ENCODE peak calls at places on chromosomes 13 and 19, in six cellular contexts. C is spleen, A is lower lobe of right lung, L is adrenal gland, V is tibial nerve, U is neuronal stem cell. Y is an unnamed sample.

GRCh38 chr19:1457031-1457739 is 7.3 kb downstream of the APC2 start:
- DNase-seq in C (no peak), A (no peak), L (no peak), V (no peak), U (no peak), Y (no peak)

GRCh38 chr13:45367358-45367757 is 26.4 kb upstream of the TPT1 start:
- DNase-seq in C (peak; percentile 88), A (peak; percentile 70), L (peak; percentile 74), V (no peak), U (no peak), Y (no peak)

GRCh38 chr13:111201304-111201940 is 86.3 kb downstream of the ARHGEF7 start:
- DNase-seq in C (no peak), A (no peak), L (no peak), V (no peak), U (no peak), Y (no peak)

GRCh38 chr13:112007191-112007590 is 59.8 kb upstream of the SOX1 start:
- DNase-seq in C (no peak), A (no peak), L (no peak), V (no peak), U (no peak), Y (no peak)

GRCh38 chr13:64928704-64929499 is 2301.2 kb downstream of the PCDH9 start:
- DNase-seq in C (no peak), A (no peak), L (no peak), V (no peak), U (no peak), Y (no peak)

GRCh38 chr19:50190439-50190891 is 13.0 kb upstream of the MYH14 start:
- DNase-seq in C (no peak), A (no peak), L (no peak), V (no peak), U (no peak), Y (no peak)

GRCh38 chr13:97385146-97385545 is 48.8 kb upstream of the RAP2A start:
- DNase-seq in C (no peak), A (no peak), L (no peak), V (no peak), U (no peak), Y (no peak)

GRCh38 chr13:20716951-20717350 is 13.5 kb downstream of the IL17D start:
- DNase-seq in C (no peak), A (no peak), L (no peak), V (no peak), U (peak; percentile 70), Y (no peak)

GRCh38 chr19:31316201-31316951 is 32.9 kb downstream of the TSHZ3 start:
- DNase-seq in C (no peak), A (no peak), L (peak; percentile 34), V (no peak), U (peak; percentile 32), Y (no peak)

GRCh38 chr13:51764184-51765141 is 39.5 kb downstream of the DHRS12 start:
- DNase-seq in C (no peak), A (no peak), L (no peak), V (peak; percentile 59), U (no peak), Y (peak; percentile 34)

GRCh38 chr19:1935484-1936208 is 5.3 kb upstream of the CSNK1G2 start:
- DNase-seq in C (peak; percentile 87), A (no peak), L (peak; percentile 96), V (no peak), U (no peak), Y (peak; percentile 66)

GRCh38 chr19:7860902-7861618 is 13.1 kb downstream of the PRR36 start:
- DNase-seq in C (no peak), A (no peak), L (no peak), V (no peak), U (no peak), Y (no peak)

GRCh38 chr19:49591731-49592485 is 926 bp downstream of the PRR12 start:
- DNase-seq in C (peak; percentile 89), A (peak; percentile 66), L (peak; percentile 59), V (no peak), U (no peak), Y (no peak)

GRCh38 chr19:38769635-38770211 is 3.6 kb downstream of the LGALS7 start:
- DNase-seq in C (peak; percentile 99), A (peak; percentile 95), L (peak; percentile 83), V (peak; percentile 76), U (no peak), Y (peak; percentile 47)

GRCh38 chr13:109288151-109288709 is 498.2 kb downstream of the IRS2 start:
- DNase-seq in C (no peak), A (no peak), L (no peak), V (no peak), U (no peak), Y (no peak)

GRCh38 chr13:45779901-45780300 is 71.7 kb downstream of the SIAH3 start:
- DNase-seq in C (no peak), A (no peak), L (no peak), V (no peak), U (no peak), Y (no peak)

GRCh38 chr19:17357724-17358123 is 19.4 kb downstream of the PLVAP start:
- DNase-seq in C (peak; percentile 76), A (no peak), L (no peak), V (no peak), U (no peak), Y (no peak)

GRCh38 chr13:30477346-30478235 is 11.9 kb upstream of the HMGB1 start:
- DNase-seq in C (no peak), A (no peak), L (no peak), V (no peak), U (no peak), Y (no peak)

GRCh38 chr13:62122434-62122833 is 706.8 kb upstream of the PCDH20 start:
- DNase-seq in C (no peak), A (no peak), L (no peak), V (no peak), U (no peak), Y (no peak)

GRCh38 chr19:49056101-49056901 is 1.2 kb downstream of the CGB7 start:
- DNase-seq in C (peak; percentile 86), A (peak; percentile 70), L (peak; percentile 53), V (peak; percentile 25), U (peak; percentile 65), Y (no peak)

GRCh38 chr13:27228131-27228530 is 23.2 kb upstream of the RPL21 start:
- DNase-seq in C (no peak), A (no peak), L (no peak), V (no peak), U (no peak), Y (no peak)

DNA sequence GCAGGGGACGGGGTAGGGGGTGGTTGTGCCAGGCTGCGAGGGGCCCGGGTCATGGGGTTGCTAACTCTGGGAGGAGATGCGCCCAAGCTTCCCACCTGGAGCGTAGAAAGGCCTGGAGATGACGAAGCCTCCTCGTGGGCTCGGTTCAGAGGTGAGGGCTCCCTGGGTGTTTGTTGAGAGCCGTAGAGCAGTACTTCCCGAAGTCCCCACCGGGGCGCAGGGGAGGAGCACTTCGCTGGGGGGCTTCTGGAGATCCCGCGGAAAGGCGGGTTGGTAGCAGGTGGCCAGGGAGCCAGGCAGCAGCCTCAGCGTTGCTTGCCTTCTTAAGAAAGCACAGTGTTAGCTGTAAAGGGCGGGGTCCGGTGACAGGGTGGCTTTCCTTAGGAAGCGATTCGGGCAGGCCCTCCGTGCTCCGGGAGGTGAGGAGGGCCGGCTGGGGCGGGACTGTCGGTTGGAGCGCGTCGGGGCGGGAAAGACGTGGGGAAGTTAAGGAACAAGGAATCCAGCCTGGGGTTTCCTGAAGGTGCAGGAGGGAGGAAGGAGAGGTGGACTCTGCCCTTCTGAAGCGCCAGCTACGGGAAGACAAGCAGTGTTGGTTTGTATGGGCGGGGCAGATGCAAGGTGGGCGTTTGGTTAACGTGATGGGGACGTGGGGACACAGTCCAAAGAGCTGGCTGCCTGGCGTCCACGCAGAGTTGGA is 3.3 kb downstream of the VSTM2B start:
- DNase-seq in C (peak; percentile 40), A (no peak), L (no peak), V (no peak), U (peak; percentile 26), Y (no peak)
- H3K27ac ChIP-seq in C (no peak overlapping the region), A (no peak overlapping the region), L (no peak overlapping the region), V (no peak overlapping the region), U (no peak overlapping the region), Y (peak overlapping the region; percentile 66)

DNA sequence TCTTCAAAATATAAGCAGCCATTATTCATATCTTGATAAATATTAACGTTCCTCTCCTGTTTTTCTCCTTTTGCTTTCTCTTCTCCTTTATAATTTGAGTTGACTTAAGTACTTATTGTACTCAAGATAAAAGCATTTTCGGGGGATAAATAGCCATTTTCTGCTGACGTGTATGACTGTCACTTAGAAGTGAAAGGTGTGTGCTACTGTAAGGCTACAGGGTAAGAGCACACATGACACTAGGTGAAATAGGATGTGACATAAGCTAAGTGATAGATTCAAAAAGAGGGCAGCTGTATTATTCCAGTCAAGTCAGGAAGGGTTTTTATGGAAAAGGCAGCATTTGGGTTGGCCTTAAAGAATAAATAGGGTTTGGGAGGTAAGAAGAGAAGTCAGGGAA is 128.5 kb downstream of the GPC6 start:
- DNase-seq in C (no peak), A (no peak), L (no peak), V (no peak), U (no peak), Y (no peak)
- H3K27ac ChIP-seq in C (no peak overlapping the region), A (no peak overlapping the region), L (no peak overlapping the region), V (no peak overlapping the region), U (no peak overlapping the region), Y (no peak overlapping the region)

GRCh38 chr13:114112826-114113322 is 19.5 kb downstream of the RASA3 start:
- DNase-seq in C (peak; percentile 63), A (no peak), L (peak; percentile 4), V (peak; percentile 8), U (no peak), Y (no peak)

GRCh38 chr13:114109646-114110045 is 22.8 kb downstream of the RASA3 start:
- DNase-seq in C (peak; percentile 84), A (peak; percentile 49), L (peak; percentile 7), V (peak; percentile 35), U (no peak), Y (no peak)

GRCh38 chr13:114110091-114110829 is 22.2 kb downstream of the RASA3 start:
- DNase-seq in C (peak; percentile 93), A (peak; percentile 78), L (peak; percentile 17), V (peak; percentile 16), U (no peak), Y (no peak)

GRCh38 chr13:114112231-114112825 is 20.1 kb downstream of the RASA3 start:
- DNase-seq in C (peak; percentile 67), A (no peak), L (peak; percentile 4), V (peak; percentile 4), U (no peak), Y (no peak)

DNA sequence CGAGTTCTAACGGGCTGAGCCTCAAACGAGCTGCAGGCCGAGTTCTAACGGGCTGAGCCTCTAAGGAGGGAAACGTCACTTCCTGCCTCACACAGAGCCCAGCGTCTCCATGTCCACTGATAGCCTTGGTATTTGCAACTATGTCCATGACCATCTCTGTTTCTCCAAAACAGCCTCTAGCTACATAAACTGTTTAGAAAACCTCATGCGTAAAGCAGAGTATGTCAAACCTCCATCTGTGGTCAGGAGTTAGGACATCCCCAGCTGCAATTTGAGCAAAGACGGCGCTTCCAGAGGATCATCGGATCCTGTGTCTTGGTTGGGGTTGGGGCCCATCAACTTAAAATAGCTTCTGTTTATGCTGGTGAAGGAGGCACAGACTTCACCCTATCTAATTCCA is 20.8 kb downstream of the RASA3 start:
- DNase-seq in C (peak; percentile 33), A (no peak), L (peak; percentile 0), V (peak; percentile 8), U (no peak), Y (no peak)
- H3K27ac ChIP-seq in C (peak overlapping the region; percentile 51), A (no peak overlapping the region), L (no peak overlapping the region), V (no peak overlapping the region), U (peak overlapping the region; percentile 72), Y (no peak overlapping the region)

DNA sequence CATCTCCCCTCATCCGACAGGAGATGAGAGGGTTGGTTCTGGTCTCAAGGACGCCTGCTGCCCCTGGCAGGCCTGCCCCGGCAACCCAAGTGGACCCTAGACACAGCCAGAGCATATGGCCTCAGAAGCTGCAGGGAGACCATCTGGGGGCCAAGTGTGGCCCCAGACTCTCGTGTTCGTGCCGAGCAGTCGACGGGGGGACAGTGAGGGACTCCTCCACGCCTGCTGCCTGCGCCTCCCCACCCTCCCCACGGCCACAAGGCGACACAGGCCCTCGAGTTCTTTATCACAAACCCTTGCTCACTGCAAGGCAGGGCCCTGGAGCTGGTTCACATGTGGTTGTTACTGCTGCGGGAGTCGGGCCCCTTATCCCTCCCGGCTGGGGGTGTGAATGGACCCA is 9.3 kb downstream of the CAPS start:
- DNase-seq in C (no peak), A (no peak), L (no peak), V (no peak), U (no peak), Y (no peak)
- H3K27ac ChIP-seq in C (no peak overlapping the region), A (no peak overlapping the region), L (no peak overlapping the region), V (peak overlapping the region; percentile 74), U (no peak overlapping the region), Y (no peak overlapping the region)